ENCODE peak calls at places on chromosomes 1 and 21, in eight cellular contexts. Y, Z, P, X, R, O, V and N are unnamed samples.
A peak's percentile ranks its signal among the peaks of the same experiment; 100 is the strongest.

GRCh38 chr1:237269938-237270337 is 228.0 kb downstream of the RYR2 start:
- DNase-seq in Z (no peak), R (no peak), X (no peak), P (no peak), Y (no peak), O (no peak), V (no peak), N (no peak)

GRCh38 chr1:41380979-41381690 is 19.9 kb downstream of the FOXO6 start:
- DNase-seq in Y (peak; percentile 67), X (no peak), P (peak; percentile 37), V (no peak), Z (peak; percentile 69), O (no peak), R (no peak), N (no peak)

GRCh38 chr1:51423098-51423821 is 92.9 kb upstream of the TTC39A start:
- DNase-seq in O (peak; percentile 52), R (no peak), X (no peak), P (peak; percentile 39), Z (no peak), V (peak; percentile 77), Y (no peak), N (no peak)

GRCh38 chr1:165403835-165404482 is 41.0 kb downstream of the RXRG start:
- DNase-seq in X (no peak), Z (peak; percentile 45), O (peak; percentile 8), R (peak; percentile 58), Y (no peak), V (peak; percentile 57), P (peak; percentile 25), N (no peak)

GRCh38 chr1:112319371-112320034 is 76.5 kb upstream of the CTTNBP2NL start:
- DNase-seq in O (no peak), V (no peak), X (peak; percentile 30), R (no peak), Y (no peak), Z (no peak), P (no peak), N (no peak)

GRCh38 chr1:88228153-88228552 is 455.9 kb upstream of the PKN2 start:
- DNase-seq in Z (no peak), R (no peak), V (no peak), X (no peak), Y (no peak), P (no peak), O (no peak), N (no peak)

GRCh38 chr1:195894411-195894810 is 713.8 kb downstream of the KCNT2 start:
- DNase-seq in Y (no peak), Z (no peak), P (peak; percentile 17), R (no peak), O (peak; percentile 74), X (no peak), V (peak; percentile 7), N (no peak)

GRCh38 chr1:30888975-30889374 is 19.6 kb downstream of the SDC3 start:
- DNase-seq in V (no peak), X (no peak), O (no peak), Z (no peak), P (no peak), Y (no peak), R (no peak), N (no peak)

GRCh38 chr21:42513151-42513984 is at the start of gene SLC37A1:
- DNase-seq in V (peak; percentile 51), X (no peak), Z (peak; percentile 64), R (no peak), P (peak; percentile 19), Y (peak; percentile 38), O (no peak), N (peak; percentile 75)

GRCh38 chr1:6034750-6035096 is 11.0 kb upstream of the KCNAB2 start:
- DNase-seq in V (no peak), X (no peak), Z (no peak), P (no peak), R (no peak), Y (no peak), O (no peak), N (no peak)

GRCh38 chr1:27529638-27530018 is 39.7 kb upstream of the WASF2 start:
- DNase-seq in Z (no peak), R (no peak), O (no peak), Y (no peak), P (no peak), V (no peak), X (no peak), N (no peak)

GRCh38 chr1:14506471-14506870 is 92.0 kb upstream of the KAZN start:
- DNase-seq in Z (no peak), R (no peak), Y (no peak), V (no peak), O (no peak), P (no peak), X (no peak), N (no peak)

GRCh38 chr1:209191242-209191626 is 392.3 kb upstream of the CAMK1G start:
- DNase-seq in P (no peak), O (no peak), V (no peak), X (no peak), Y (no peak), Z (no peak), R (no peak), N (no peak)

GRCh38 chr1:91611498-91611917 is 110.9 kb downstream of the CDC7 start:
- DNase-seq in P (peak; percentile 38), V (peak; percentile 13), Z (no peak), O (no peak), R (no peak), Y (no peak), X (no peak), N (no peak)

GRCh38 chr21:39014751-39015150 is 168.5 kb downstream of the PSMG1 start:
- DNase-seq in X (no peak), R (no peak), O (peak; percentile 97), Z (no peak), V (no peak), P (peak; percentile 91), Y (no peak), N (no peak)

GRCh38 chr1:207002731-207003146 is 29.8 kb downstream of the C1orf116 start:
- DNase-seq in V (no peak), R (no peak), P (peak; percentile 23), Y (no peak), X (peak; percentile 55), Z (peak; percentile 80), O (no peak), N (no peak)

DNA sequence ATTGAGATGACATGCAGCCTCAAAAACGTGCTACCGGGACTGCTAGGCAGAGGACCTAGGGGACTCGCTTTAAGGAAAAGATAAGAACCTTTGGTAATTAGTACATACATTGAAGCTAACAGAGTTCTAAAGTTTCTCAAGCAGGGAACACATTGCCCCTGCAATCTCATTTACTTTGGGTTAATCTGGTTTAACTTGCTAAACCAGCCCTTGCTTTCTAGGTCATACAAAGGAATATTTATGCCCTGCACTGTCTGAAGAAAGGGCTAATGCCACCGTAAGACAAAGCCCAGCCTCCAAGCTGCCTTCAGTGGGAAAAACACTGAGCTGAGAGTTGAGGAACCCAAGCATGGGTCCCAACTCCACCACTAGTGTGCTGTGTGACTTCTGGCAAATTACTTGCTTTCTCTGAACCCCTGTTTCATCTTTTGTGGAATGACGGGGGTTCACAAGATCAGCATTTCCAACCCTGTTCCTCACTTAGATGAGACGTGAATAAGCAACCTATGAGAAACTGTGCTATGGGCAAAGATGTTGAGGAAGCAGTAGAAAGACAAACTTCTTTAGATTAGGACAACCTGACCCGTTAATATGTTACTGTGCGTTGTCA is 66.3 kb downstream of the VWA5B1 start:
- DNase-seq in X (peak; percentile 15), O (no peak), V (no peak), Z (no peak), R (no peak), P (no peak), Y (no peak), N (no peak)
- H3K4me3 ChIP-seq in X (no peak overlapping the region), O (no peak overlapping the region), V (no peak overlapping the region), Z (no peak overlapping the region), R (no peak overlapping the region), P (no peak overlapping the region), Y (no peak overlapping the region), N (no peak overlapping the region)

DNA sequence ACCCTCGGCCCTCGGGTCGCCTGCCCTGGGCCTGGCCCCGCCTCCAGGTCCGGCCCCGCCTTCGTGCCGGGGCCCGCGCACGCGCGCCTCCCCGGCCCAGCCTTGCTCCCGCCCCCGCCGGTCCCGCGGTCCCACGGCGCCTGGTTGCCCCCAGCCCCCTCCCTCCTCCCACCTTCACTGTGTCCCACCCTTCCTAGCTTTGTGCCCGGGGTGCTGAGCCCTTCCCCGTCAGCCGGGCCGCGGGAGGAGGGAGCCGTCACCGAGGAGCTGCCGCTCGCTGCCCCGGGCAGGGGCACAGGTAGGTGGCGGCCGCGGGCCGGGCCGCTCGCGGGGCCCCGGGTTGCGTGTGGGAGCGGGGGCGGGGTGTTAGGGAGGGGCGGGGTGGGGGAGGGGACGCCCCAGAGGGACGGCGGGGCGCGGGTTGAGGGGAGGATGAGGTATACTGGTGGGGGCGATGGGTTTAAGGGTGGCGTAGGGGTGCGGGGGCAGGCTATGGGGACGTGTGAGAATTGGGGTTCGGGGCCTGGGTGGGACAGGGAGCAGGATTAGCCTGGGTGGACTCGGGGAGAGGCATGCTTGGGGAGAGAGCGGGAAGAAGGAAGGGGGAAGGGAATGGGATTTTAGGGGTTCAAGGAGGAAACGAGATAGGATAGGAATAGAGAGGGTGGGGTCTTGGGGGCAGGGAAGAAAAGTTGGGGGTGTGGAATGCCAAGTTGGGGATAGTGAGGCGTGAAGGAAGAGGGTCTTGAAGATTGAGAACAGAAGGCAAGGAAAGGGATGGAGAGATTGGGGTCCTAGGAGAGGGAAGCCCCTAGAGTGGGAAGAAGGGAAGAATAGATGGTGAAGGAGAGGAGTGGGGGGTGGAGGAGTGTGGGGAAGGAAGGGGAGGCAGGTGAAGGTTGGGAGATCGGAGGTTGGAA is at the start of gene LRRC42:
- DNase-seq in O (no peak), Z (no peak), R (no peak), Y (no peak), X (no peak), P (no peak), V (no peak), N (no peak)
- TF ChIP-seq CTCF in O (no peak), Z (no peak), R (peak; percentile 46), Y (peak; percentile 22), X (peak; percentile 39), P (no peak), V (peak; percentile 31), N (no peak)

DNA sequence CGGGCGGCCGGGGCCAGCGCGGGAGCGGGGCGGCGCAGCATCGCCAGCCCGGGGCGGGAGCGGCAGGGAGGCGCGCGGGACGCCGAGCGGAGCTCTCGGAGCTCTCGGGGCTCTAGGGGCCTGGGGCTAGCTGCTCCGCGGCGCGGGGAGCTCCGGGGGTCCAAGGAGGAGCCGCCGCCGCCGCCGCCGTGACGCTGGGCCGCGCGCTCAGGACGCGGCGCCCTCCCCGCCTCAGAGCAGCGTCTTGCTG is 147 bp downstream of the CLSTN1 start:
- DNase-seq in O (no peak), Z (no peak), V (no peak), Y (no peak), X (no peak), R (no peak), P (no peak), N (no peak)
- H3K4me3 ChIP-seq in O (peak overlapping the region; percentile 83), Z (peak overlapping the region; percentile 96), V (peak overlapping the region; percentile 90), Y (peak overlapping the region; percentile 73), X (peak overlapping the region; percentile 74), R (peak overlapping the region; percentile 82), P (peak overlapping the region; percentile 77), N (peak overlapping the region; percentile 89)

GRCh38 chr1:170755791-170756190 is 91.9 kb downstream of the PRRX1 start:
- DNase-seq in V (no peak), Z (no peak), P (peak; percentile 65), Y (no peak), X (no peak), R (no peak), O (no peak), N (no peak)

GRCh38 chr1:170758992-170759391 is 95.1 kb downstream of the PRRX1 start:
- DNase-seq in Y (no peak), Z (no peak), X (no peak), O (no peak), V (no peak), R (no peak), P (no peak), N (no peak)
- TF ChIP-seq CTCF in Y (no peak), Z (no peak), X (no peak), O (no peak), V (no peak), R (no peak), P (no peak), N (no peak)